ENCODE peak calls at places on chromosomes 12 and 14, in seven cellular contexts. M, U, D, O, Y, J and I are unnamed samples.
A peak's percentile ranks its signal among the peaks of the same experiment; 100 is the strongest.

GRCh38 chr12:67804168-67804567 is 155.6 kb downstream of the DYRK2 start:
- DNase-seq in M (no peak), U (no peak), D (no peak), O (no peak), Y (no peak), J (no peak), I (peak; percentile 52)

GRCh38 chr12:115648463-115648862 is 629.0 kb downstream of the MED13L start:
- DNase-seq in M (no peak), U (no peak), D (no peak), O (no peak), Y (no peak), J (no peak), I (no peak)

GRCh38 chr12:11078246-11078645 is 13.9 kb downstream of the TAS2R43 start:
- DNase-seq in M (no peak), U (no peak), D (no peak), O (no peak), Y (no peak), J (no peak), I (no peak)

GRCh38 chr12:124548854-124549378 is 18.5 kb downstream of the NCOR2 start:
- DNase-seq in M (no peak), U (no peak), D (no peak), O (no peak), Y (peak; percentile 36), J (peak; percentile 45), I (no peak)

GRCh38 chr14:58817846-58818245 is 180.1 kb downstream of the DACT1 start:
- DNase-seq in M (no peak), U (no peak), D (no peak), O (no peak), Y (no peak), J (peak; percentile 25), I (no peak)

GRCh38 chr14:51957950-51958349 is 31.4 kb upstream of the RTRAF start:
- DNase-seq in M (no peak), U (no peak), D (no peak), O (no peak), Y (no peak), J (peak; percentile 61), I (no peak)

GRCh38 chr14:95173518-95173917 is 16.2 kb upstream of the DICER1 start:
- DNase-seq in M (no peak), U (no peak), D (no peak), O (no peak), Y (no peak), J (no peak), I (no peak)

GRCh38 chr14:95113476-95113875 is 43.9 kb downstream of the DICER1 start:
- DNase-seq in M (no peak), U (no peak), D (no peak), O (no peak), Y (no peak), J (no peak), I (no peak)

GRCh38 chr12:54983536-54984102 is 943 bp downstream of the TESPA1 start:
- DNase-seq in M (no peak), U (no peak), D (no peak), O (no peak), Y (no peak), J (no peak), I (no peak)

GRCh38 chr12:64383675-64384074 is 6.9 kb downstream of the C12orf56 start:
- DNase-seq in M (no peak), U (no peak), D (no peak), O (no peak), Y (no peak), J (no peak), I (no peak)

GRCh38 chr12:94954029-94954685 is 49.3 kb downstream of the NDUFA12 start:
- DNase-seq in M (no peak), U (no peak), D (no peak), O (no peak), Y (peak; percentile 54), J (peak; percentile 11), I (no peak)

GRCh38 chr14:90781344-90781761 is 34.9 kb downstream of the TTC7B start:
- DNase-seq in M (no peak), U (no peak), D (no peak), O (no peak), Y (no peak), J (peak; percentile 82), I (no peak)